ENCODE peak calls at places on chromosomes 6 and 20, in four cellular contexts. G, H, N and S are unnamed samples.

GRCh38 chr20:914727-915498 is 1.2 kb downstream of the ANGPT4 start:
- DNase-seq in G (no peak), H (no peak), N (no peak), S (no peak)

GRCh38 chr6:138465007-138465645 is 34.2 kb downstream of the NHSL1 start:
- DNase-seq in G (peak), H (peak), N (no peak), S (peak)

GRCh38 chr6:152068622-152069261 is 261.3 kb downstream of the ESR1 start:
- DNase-seq in G (no peak), H (no peak), N (no peak), S (no peak)

GRCh38 chr20:63435552-63435951 is 36.9 kb downstream of the KCNQ2 start:
- DNase-seq in N (no peak), H (no peak), G (peak), S (no peak)

GRCh38 chr6:134293659-134294161 is 24.2 kb downstream of the SGK1 start:
- DNase-seq in N (peak), G (no peak), H (no peak), S (no peak)

GRCh38 chr6:19865178-19865577 is 28.0 kb downstream of the ID4 start:
- DNase-seq in G (no peak), N (no peak), H (no peak), S (no peak)

GRCh38 chr6:21522773-21523490 is 70.6 kb upstream of the SOX4 start:
- DNase-seq in H (peak), G (no peak), N (no peak), S (no peak)

GRCh38 chr6:163709693-163710092 is 295.2 kb downstream of the QKI start:
- DNase-seq in H (no peak), N (no peak), G (no peak), S (no peak)

GRCh38 chr6:19317587-19317986 is 519.6 kb upstream of the ID4 start:
- DNase-seq in G (no peak), H (no peak), N (no peak), S (no peak)

GRCh38 chr20:50191566-50192363 is 1.1 kb downstream of the CEBPB start:
- DNase-seq in N (peak), H (no peak), G (peak), S (peak)

GRCh38 chr6:127484207-127484858 is 25.1 kb upstream of the KIAA0408 start:
- DNase-seq in H (peak), N (no peak), G (peak), S (peak)

GRCh38 chr6:20539387-20539786 is 5.1 kb downstream of the CDKAL1 start:
- DNase-seq in N (no peak), G (no peak), H (no peak), S (no peak)

GRCh38 chr20:45968801-45969711 is 2.9 kb downstream of the ZNF335 start:
- DNase-seq in N (no peak), H (no peak), G (peak), S (no peak)

GRCh38 chr6:36066817-36067216 is 39.2 kb downstream of the MAPK14 start:
- DNase-seq in H (no peak), N (no peak), G (no peak), S (no peak)

GRCh38 chr6:153150767-153151440 is 19.8 kb upstream of the RGS17 start:
- DNase-seq in G (no peak), N (no peak), H (no peak), S (peak)

GRCh38 chr20:57061058-57061900 is 205.2 kb downstream of the BMP7 start:
- DNase-seq in H (peak), N (peak), G (no peak), S (no peak)

GRCh38 chr6:99348220-99348822 is 1.2 kb downstream of the FAXC start:
- DNase-seq in N (no peak), H (no peak), G (no peak), S (no peak)

GRCh38 chr6:100404051-100404450 is 60.7 kb downstream of the SIM1 start:
- DNase-seq in G (no peak), H (no peak), N (no peak), S (no peak)

GRCh38 chr20:14415492-14415891 is 78.1 kb upstream of the FLRT3 start:
- DNase-seq in N (no peak), H (no peak), G (no peak), S (no peak)

GRCh38 chr20:36908603-36909002 is 32.7 kb downstream of the TLDC2 start:
- DNase-seq in N (no peak), H (no peak), G (no peak), S (no peak)

GRCh38 chr6:26092443-26092842 is 5.2 kb downstream of the HFE start:
- DNase-seq in H (no peak), G (no peak), N (no peak), S (no peak)

GRCh38 chr20:48349673-48350072 is 478.1 kb downstream of the PREX1 start:
- DNase-seq in N (no peak), G (no peak), H (no peak), S (no peak)

GRCh38 chr6:2224847-2225382 is 20.5 kb downstream of the GMDS start:
- DNase-seq in G (no peak), H (no peak), N (no peak), S (no peak)

GRCh38 chr6:146850238-146850896 is 251.6 kb downstream of the ADGB start:
- DNase-seq in H (no peak), G (peak), N (no peak), S (no peak)

GRCh38 chr6:87718662-87719433 is 16.8 kb upstream of the AKIRIN2 start:
- DNase-seq in H (no peak), N (no peak), G (peak), S (no peak)

GRCh38 chr20:41200446-41201202 is 63.3 kb downstream of the PLCG1 start:
- DNase-seq in H (no peak), G (no peak), N (no peak), S (no peak)

GRCh38 chr6:100260584-100260983 is 204.1 kb downstream of the SIM1 start:
- DNase-seq in G (peak), H (no peak), N (no peak), S (no peak)

GRCh38 chr20:825710-826421 is 7.6 kb upstream of the FAM110A start:
- DNase-seq in G (peak), N (no peak), H (no peak), S (no peak)

GRCh38 chr20:47574616-47575401 is 73.1 kb downstream of the NCOA3 start:
- DNase-seq in G (peak), N (peak), H (peak), S (no peak)

GRCh38 chr6:98980814-98981213 is 33.1 kb upstream of the FBXL4 start:
- DNase-seq in G (no peak), N (no peak), H (no peak), S (no peak)

GRCh38 chr6:170262481-170263088 is 28.3 kb downstream of the DLL1 start:
- DNase-seq in H (no peak), G (no peak), N (no peak), S (no peak)

GRCh38 chr6:155274106-155274505 is 10.3 kb downstream of the CLDN20 start:
- DNase-seq in N (no peak), G (peak), H (no peak), S (no peak)

GRCh38 chr20:8095648-8096572 is 36.2 kb upstream of the PLCB1 start:
- DNase-seq in H (no peak), N (no peak), G (peak), S (no peak)

GRCh38 chr20:61520761-61521460 is 268.9 kb downstream of the CDH4 start:
- DNase-seq in N (no peak), H (no peak), G (peak), S (no peak)

GRCh38 chr6:2902470-2902762 is 693 bp downstream of the SERPINB9 start:
- DNase-seq in G (peak), H (no peak), N (no peak), S (no peak)

GRCh38 chr6:35774116-35774794 is 2.1 kb upstream of the CLPSL2 start:
- DNase-seq in N (no peak), G (no peak), H (no peak), S (no peak)

GRCh38 chr6:158793432-158793831 is 25.7 kb downstream of the EZR start:
- DNase-seq in H (peak), G (peak), N (peak), S (peak)

DNA sequence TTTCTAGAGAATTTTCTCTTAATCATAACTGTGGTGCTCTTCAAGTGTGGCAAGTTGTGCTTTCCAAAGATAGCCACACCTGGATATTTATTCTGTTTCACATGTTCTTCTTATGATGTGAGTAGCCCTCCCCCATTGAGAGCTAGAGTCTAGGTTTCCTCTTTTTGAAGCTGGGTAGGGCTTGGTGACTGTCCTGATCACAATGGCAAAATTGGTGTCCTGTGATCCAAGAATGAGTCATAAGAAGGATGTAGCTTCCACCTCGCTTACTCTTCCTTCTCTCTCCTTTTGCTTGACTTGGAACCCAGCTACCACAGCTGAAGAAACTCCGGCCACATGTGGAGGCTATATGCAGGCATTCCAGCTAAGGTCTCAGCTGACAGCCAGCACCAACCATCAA is 7.4 kb upstream of the IGF2R start:
- DNase-seq in H (no peak), G (peak), N (no peak), S (no peak)
- TF ChIP-seq MAZ in H (no peak), G (no peak), N (no peak), S (no peak)

DNA sequence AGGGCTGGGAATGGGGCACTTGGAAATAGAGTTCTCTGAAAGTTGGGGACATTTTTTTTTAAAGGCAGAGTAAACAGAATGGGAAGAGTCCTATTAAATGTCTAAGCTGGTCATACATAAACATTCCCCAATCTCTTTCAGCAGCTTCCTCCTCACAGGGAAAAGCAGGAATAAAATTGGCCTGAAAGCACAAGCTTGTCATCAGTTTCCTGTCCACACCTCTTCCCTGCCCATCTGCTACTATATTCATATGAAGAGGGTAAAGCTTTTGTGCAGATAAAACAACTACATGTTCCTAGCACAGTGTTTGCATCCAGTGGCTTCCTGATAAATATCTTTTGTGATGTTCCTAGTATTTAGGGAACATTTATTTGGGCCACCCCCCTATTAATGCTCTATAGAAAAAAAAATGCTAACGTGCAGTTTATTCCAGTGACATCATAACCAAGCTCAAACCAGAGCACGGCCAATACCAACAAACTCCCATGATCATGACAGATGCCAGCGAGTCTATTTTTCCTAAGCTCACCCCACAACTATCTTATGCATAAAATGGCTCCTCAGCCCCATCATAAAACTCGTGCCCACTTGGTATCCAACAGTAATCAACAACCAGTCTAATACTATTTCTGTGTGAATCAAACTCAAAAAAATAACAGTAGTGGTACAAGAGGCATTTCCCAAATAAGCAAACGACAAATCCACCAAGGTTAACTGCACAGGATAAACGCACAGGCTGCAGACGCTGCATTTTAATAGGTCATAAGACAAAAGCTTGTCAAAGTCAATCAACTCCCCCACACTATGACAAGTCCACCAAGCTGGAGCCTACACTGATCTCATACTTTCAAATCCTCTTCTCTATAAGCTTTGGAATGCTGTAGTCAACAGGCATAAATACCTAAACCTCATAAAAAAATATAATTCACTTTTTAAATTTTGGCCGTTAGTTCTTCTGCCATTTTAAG is 95.3 kb downstream of the EPB41L2 start:
- DNase-seq in H (no peak), G (peak), N (peak), S (no peak)
- TF ChIP-seq MAZ in H (no peak), G (no peak), N (no peak), S (no peak)

GRCh38 chr6:112936476-112936875 is 589.3 kb downstream of the RFPL4B start:
- DNase-seq in N (no peak), G (peak), H (no peak), S (no peak)
- TF ChIP-seq MAZ in N (no peak), G (no peak), H (no peak), S (no peak)

DNA sequence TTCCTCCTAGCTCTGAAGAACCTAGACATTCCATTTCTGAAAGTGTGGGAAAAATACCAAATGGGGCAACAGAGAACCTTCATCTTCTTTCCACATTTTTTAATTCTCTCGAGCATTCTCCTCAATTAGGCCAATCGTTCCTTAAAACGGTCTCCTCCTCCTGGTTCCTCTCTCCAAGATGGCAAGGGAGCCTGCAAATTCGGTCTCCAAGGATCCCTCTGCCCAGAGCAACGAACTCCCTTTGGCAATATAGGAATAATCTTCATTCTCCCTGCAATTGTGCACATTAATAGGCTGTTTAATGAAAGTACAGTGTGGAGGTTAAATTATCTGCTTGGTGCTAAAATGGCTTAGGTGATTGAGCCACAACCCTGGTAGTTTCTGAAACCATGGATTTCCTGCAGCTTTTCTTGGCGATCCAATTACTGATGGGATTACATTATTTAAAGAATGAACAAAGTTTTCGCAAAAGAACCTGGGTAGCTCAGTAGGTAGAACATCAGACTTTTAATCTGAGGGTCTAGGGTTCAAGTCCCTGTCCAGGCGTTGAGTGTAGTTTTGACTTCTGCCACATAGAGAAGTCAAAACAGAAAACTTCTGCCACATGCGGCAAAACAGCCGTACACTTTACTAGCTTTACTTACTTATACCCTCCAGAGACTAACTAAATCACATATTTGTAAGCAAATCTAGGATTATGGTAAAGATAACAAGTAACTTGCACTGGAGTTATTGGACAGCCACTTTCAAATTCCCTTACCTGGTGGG is 102.9 kb upstream of the ZNF184 start:
- DNase-seq in N (peak), H (no peak), G (no peak), S (peak)
- TF ChIP-seq MAZ in N (peak), H (no peak), G (no peak), S (no peak)

GRCh38 chr20:17872920-17873319 is 95.7 kb downstream of the SNX5 start:
- DNase-seq in H (no peak), N (no peak), G (no peak), S (no peak)

GRCh38 chr20:17874271-17875105 is 94.1 kb downstream of the SNX5 start:
- DNase-seq in G (no peak), H (no peak), N (no peak), S (no peak)

GRCh38 chr20:17872434-17872833 is 96.2 kb downstream of the SNX5 start:
- DNase-seq in G (no peak), N (no peak), H (no peak), S (no peak)

GRCh38 chr20:17875106-17875980 is 93.3 kb downstream of the SNX5 start:
- DNase-seq in H (no peak), G (peak), N (no peak), S (peak)

DNA sequence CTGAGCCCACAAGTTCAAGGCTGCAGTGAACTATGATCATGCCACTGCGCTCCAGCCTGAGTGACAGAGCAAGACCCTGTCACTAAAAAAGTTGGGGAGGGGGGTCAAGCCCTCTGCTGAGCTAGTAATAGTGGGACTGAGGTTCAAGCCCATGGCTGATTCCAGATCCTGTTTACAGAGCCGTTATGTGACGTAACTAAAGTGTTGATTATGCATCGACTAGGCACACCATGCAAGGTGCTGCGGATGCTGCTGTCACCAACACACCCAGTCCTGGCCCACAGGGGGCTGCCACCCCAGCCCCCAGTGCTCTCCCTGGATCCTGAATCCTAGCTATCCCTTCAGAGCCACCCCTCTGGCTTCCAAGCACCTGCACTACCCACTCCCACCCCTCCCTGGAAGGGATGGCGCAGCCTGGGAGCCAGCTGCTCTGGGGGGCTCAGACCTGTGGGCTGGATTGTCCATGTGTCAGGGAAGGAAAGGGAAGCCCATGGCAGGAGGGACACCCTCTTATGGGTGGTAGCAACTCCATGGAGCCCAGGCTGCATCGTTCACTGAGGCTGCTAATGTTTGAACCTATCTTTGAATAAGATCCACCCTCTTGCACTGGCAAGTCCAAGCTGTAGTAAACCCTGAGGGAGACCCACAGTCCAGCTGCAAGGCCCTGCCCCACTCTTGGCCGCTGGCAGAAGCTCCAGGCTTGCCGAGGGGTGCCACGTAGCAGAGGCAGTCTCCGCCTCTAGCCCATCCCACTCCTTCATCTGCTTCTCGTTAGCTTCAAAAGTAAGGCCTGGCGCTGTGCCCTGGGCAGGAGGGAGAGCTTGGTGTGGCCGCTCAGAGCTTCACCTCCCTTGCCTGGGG is 95.0 kb downstream of the SNX5 start:
- DNase-seq in N (no peak), G (peak), H (peak), S (peak)
- TF ChIP-seq MAZ in N (no peak), G (peak), H (no peak), S (peak)

GRCh38 chr6:135354407-135354806 is 143.1 kb downstream of the AHI1 start:
- DNase-seq in H (no peak), N (no peak), G (no peak), S (no peak)

GRCh38 chr6:135358907-135359459 is 138.6 kb downstream of the AHI1 start:
- DNase-seq in H (no peak), N (no peak), G (peak), S (no peak)

GRCh38 chr6:135362124-135362523 is 135.4 kb downstream of the AHI1 start:
- DNase-seq in H (no peak), G (no peak), N (no peak), S (no peak)

GRCh38 chr6:135360222-135360621 is 137.3 kb downstream of the AHI1 start:
- DNase-seq in N (no peak), H (no peak), G (no peak), S (no peak)

GRCh38 chr6:135358251-135358821 is 139.2 kb downstream of the AHI1 start:
- DNase-seq in H (peak), G (peak), N (no peak), S (no peak)
- TF ChIP-seq MAZ in H (no peak), G (no peak), N (peak), S (no peak)

GRCh38 chr20:2840967-2841531 is 504 bp downstream of the VPS16 start:
- DNase-seq in N (peak), G (peak), H (peak), S (peak)
- TF ChIP-seq MAZ in N (no peak), G (peak), H (no peak), S (peak)